ENCODE peak calls at places on chromosome 1, in four cellular contexts. Q is cardiac fibroblast, Z is SK-N-SH, B is HEK293T. S is an unnamed sample.

GRCh38 chr1:166165661-166166399 is 971 bp downstream of the FAM78B start:
- DNase-seq in Q (no peak), Z (peak), B (no peak), S (peak)

GRCh38 chr1:65066766-65067490 is 81.1 kb upstream of the AK4 start:
- DNase-seq in Q (peak), Z (peak), B (peak), S (peak)

GRCh38 chr1:219837274-219837993 is 90.9 kb downstream of the SLC30A10 start:
- DNase-seq in Q (peak), Z (peak), B (peak), S (peak)

GRCh38 chr1:218284377-218284916 is 646 bp upstream of the RRP15 start:
- DNase-seq in Q (no peak), Z (peak), B (no peak), S (no peak)

GRCh38 chr1:227729881-227730629 is 5.0 kb downstream of the JMJD4 start:
- DNase-seq in Q (peak), Z (peak), B (peak), S (peak)

GRCh38 chr1:165949335-165950130 is 122.1 kb downstream of the UCK2 start:
- DNase-seq in Q (peak), Z (no peak), B (peak), S (no peak)

GRCh38 chr1:161044535-161044907 is 1.3 kb downstream of the USF1 start:
- DNase-seq in Q (peak), Z (no peak), B (no peak), S (no peak)

GRCh38 chr1:84972377-84972987 is 24.4 kb downstream of the MCOLN2 start:
- DNase-seq in Q (peak), Z (no peak), B (no peak), S (no peak)

GRCh38 chr1:175646439-175647209 is 96.8 kb downstream of the TNR start:
- DNase-seq in Q (no peak), Z (no peak), B (no peak), S (no peak)

GRCh38 chr1:226940029-226940805 is at the start of gene COQ8A:
- DNase-seq in Q (peak), Z (peak), B (peak), S (peak)

GRCh38 chr1:186374313-186375151 is 521 bp downstream of the TPR start:
- DNase-seq in Q (peak), Z (peak), B (peak), S (peak)

GRCh38 chr1:36851087-36851486 is 183.2 kb downstream of the GRIK3 start:
- DNase-seq in Q (no peak), Z (no peak), B (no peak), S (peak)

GRCh38 chr1:56135069-56135863 is 444.1 kb downstream of the PLPP3 start:
- DNase-seq in Q (peak), Z (no peak), B (no peak), S (no peak)

GRCh38 chr1:45854724-45855123 is 51.3 kb downstream of the MAST2 start:
- DNase-seq in Q (no peak), Z (no peak), B (no peak), S (no peak)

GRCh38 chr1:160608057-160608456 is 28.8 kb upstream of the CD84 start:
- DNase-seq in Q (no peak), Z (no peak), B (no peak), S (no peak)

GRCh38 chr1:200962631-200963030 is 60.9 kb downstream of the KIF21B start:
- DNase-seq in Q (no peak), Z (no peak), B (no peak), S (peak)

GRCh38 chr1:54850082-54850730 is 36.8 kb downstream of the DHCR24 start:
- DNase-seq in Q (no peak), Z (no peak), B (no peak), S (peak)

GRCh38 chr1:214329456-214330220 is 48.7 kb downstream of the SMYD2 start:
- DNase-seq in Q (no peak), Z (no peak), B (no peak), S (no peak)

S was measured in D341Med.